ENCODE peak calls at places on chromosome 12, in seven cellular contexts. One of them, this sample, is unnamed.

GRCh38 chr12:18861287-18861858 is 123.5 kb downstream of the CAPZA3 start:
- DNase-seq in bronchial epithelial cell: peak
- DNase-seq in pancreas: no peak
- DNase-seq in transverse colon: no peak
- DNase-seq in BE2C: no peak
- DNase-seq in esophagus squamous epithelium: no peak
- DNase-seq in fibroblast of villous mesenchyme: peak
- DNase-seq in this sample: no peak

GRCh38 chr12:12172106-12172511 is 94.7 kb downstream of the LRP6 start:
- DNase-seq in bronchial epithelial cell: peak
- DNase-seq in pancreas: no peak
- DNase-seq in transverse colon: no peak
- DNase-seq in BE2C: no peak
- DNase-seq in esophagus squamous epithelium: no peak
- DNase-seq in fibroblast of villous mesenchyme: peak
- DNase-seq in this sample: no peak

GRCh38 chr12:6367969-6368892 is 7.1 kb downstream of the SCNN1A start:
- DNase-seq in bronchial epithelial cell: no peak
- DNase-seq in pancreas: no peak
- DNase-seq in transverse colon: no peak
- DNase-seq in BE2C: no peak
- DNase-seq in esophagus squamous epithelium: no peak
- DNase-seq in fibroblast of villous mesenchyme: no peak
- DNase-seq in this sample: no peak

GRCh38 chr12:27515671-27516070 is 8.3 kb upstream of the PPFIBP1 start:
- DNase-seq in bronchial epithelial cell: peak
- DNase-seq in pancreas: no peak
- DNase-seq in transverse colon: no peak
- DNase-seq in BE2C: no peak
- DNase-seq in esophagus squamous epithelium: no peak
- DNase-seq in fibroblast of villous mesenchyme: no peak
- DNase-seq in this sample: no peak

GRCh38 chr12:12467701-12468218 is 94.9 kb downstream of the DUSP16 start:
- DNase-seq in bronchial epithelial cell: no peak
- DNase-seq in pancreas: no peak
- DNase-seq in transverse colon: peak
- DNase-seq in BE2C: no peak
- DNase-seq in esophagus squamous epithelium: no peak
- DNase-seq in fibroblast of villous mesenchyme: no peak
- DNase-seq in this sample: peak

GRCh38 chr12:1916396-1917171 is 1.9 kb downstream of the CACNA2D4 start:
- DNase-seq in bronchial epithelial cell: no peak
- DNase-seq in pancreas: no peak
- DNase-seq in transverse colon: no peak
- DNase-seq in BE2C: peak
- DNase-seq in esophagus squamous epithelium: no peak
- DNase-seq in fibroblast of villous mesenchyme: no peak
- DNase-seq in this sample: no peak

GRCh38 chr12:49582840-49583239 is 14.9 kb upstream of the MCRS1 start:
- DNase-seq in bronchial epithelial cell: no peak
- DNase-seq in pancreas: no peak
- DNase-seq in transverse colon: no peak
- DNase-seq in BE2C: no peak
- DNase-seq in esophagus squamous epithelium: no peak
- DNase-seq in fibroblast of villous mesenchyme: peak
- DNase-seq in this sample: no peak

GRCh38 chr12:92337128-92337527 is 191.5 kb upstream of the BTG1 start:
- DNase-seq in bronchial epithelial cell: peak
- DNase-seq in pancreas: no peak
- DNase-seq in transverse colon: no peak
- DNase-seq in BE2C: no peak
- DNase-seq in esophagus squamous epithelium: no peak
- DNase-seq in fibroblast of villous mesenchyme: no peak
- DNase-seq in this sample: no peak

GRCh38 chr12:122350444-122350843 is 72.0 kb downstream of the CLIP1 start:
- DNase-seq in bronchial epithelial cell: no peak
- DNase-seq in pancreas: no peak
- DNase-seq in transverse colon: no peak
- DNase-seq in BE2C: peak
- DNase-seq in esophagus squamous epithelium: no peak
- DNase-seq in fibroblast of villous mesenchyme: no peak
- DNase-seq in this sample: no peak

GRCh38 chr12:113120670-113121370 is 14.7 kb downstream of the RASAL1 start:
- DNase-seq in bronchial epithelial cell: no peak
- DNase-seq in pancreas: no peak
- DNase-seq in transverse colon: no peak
- DNase-seq in BE2C: no peak
- DNase-seq in esophagus squamous epithelium: no peak
- DNase-seq in fibroblast of villous mesenchyme: no peak
- DNase-seq in this sample: no peak

GRCh38 chr12:32145096-32145495 is 38.4 kb downstream of the BICD1 start:
- DNase-seq in bronchial epithelial cell: no peak
- DNase-seq in pancreas: no peak
- DNase-seq in transverse colon: no peak
- DNase-seq in BE2C: no peak
- DNase-seq in esophagus squamous epithelium: no peak
- DNase-seq in fibroblast of villous mesenchyme: no peak
- DNase-seq in this sample: no peak

GRCh38 chr12:32139064-32139421 is 32.4 kb downstream of the BICD1 start:
- DNase-seq in bronchial epithelial cell: no peak
- DNase-seq in pancreas: no peak
- DNase-seq in transverse colon: peak
- DNase-seq in BE2C: no peak
- DNase-seq in esophagus squamous epithelium: no peak
- DNase-seq in fibroblast of villous mesenchyme: peak
- DNase-seq in this sample: no peak

GRCh38 chr12:32136404-32136803 is 29.8 kb downstream of the BICD1 start:
- DNase-seq in bronchial epithelial cell: no peak
- DNase-seq in pancreas: no peak
- DNase-seq in transverse colon: no peak
- DNase-seq in BE2C: no peak
- DNase-seq in esophagus squamous epithelium: no peak
- DNase-seq in fibroblast of villous mesenchyme: no peak
- DNase-seq in this sample: no peak

GRCh38 chr12:32135967-32136366 is 29.3 kb downstream of the BICD1 start:
- DNase-seq in bronchial epithelial cell: no peak
- DNase-seq in pancreas: no peak
- DNase-seq in transverse colon: no peak
- DNase-seq in BE2C: no peak
- DNase-seq in esophagus squamous epithelium: no peak
- DNase-seq in fibroblast of villous mesenchyme: no peak
- DNase-seq in this sample: no peak

GRCh38 chr12:32140867-32141266 is 34.2 kb downstream of the BICD1 start:
- DNase-seq in bronchial epithelial cell: no peak
- DNase-seq in pancreas: no peak
- DNase-seq in transverse colon: no peak
- DNase-seq in BE2C: no peak
- DNase-seq in esophagus squamous epithelium: no peak
- DNase-seq in fibroblast of villous mesenchyme: no peak
- DNase-seq in this sample: no peak
- H3K4me3 ChIP-seq in bronchial epithelial cell: no peak
- H3K4me3 ChIP-seq in pancreas: no peak
- H3K4me3 ChIP-seq in transverse colon: no peak
- H3K4me3 ChIP-seq in BE2C: no peak
- H3K4me3 ChIP-seq in esophagus squamous epithelium: no peak
- H3K4me3 ChIP-seq in fibroblast of villous mesenchyme: no peak
- H3K4me3 ChIP-seq in this sample: no peak

GRCh38 chr12:101567918-101568317 is 26.9 kb upstream of the MYBPC1 start:
- DNase-seq in bronchial epithelial cell: no peak
- DNase-seq in pancreas: no peak
- DNase-seq in transverse colon: no peak
- DNase-seq in BE2C: no peak
- DNase-seq in esophagus squamous epithelium: no peak
- DNase-seq in fibroblast of villous mesenchyme: no peak
- DNase-seq in this sample: no peak

GRCh38 chr12:101573743-101574142 is 21.0 kb upstream of the MYBPC1 start:
- DNase-seq in bronchial epithelial cell: no peak
- DNase-seq in pancreas: no peak
- DNase-seq in transverse colon: no peak
- DNase-seq in BE2C: no peak
- DNase-seq in esophagus squamous epithelium: no peak
- DNase-seq in fibroblast of villous mesenchyme: no peak
- DNase-seq in this sample: no peak

GRCh38 chr12:101564912-101565311 is 29.9 kb upstream of the MYBPC1 start:
- DNase-seq in bronchial epithelial cell: no peak
- DNase-seq in pancreas: no peak
- DNase-seq in transverse colon: no peak
- DNase-seq in BE2C: no peak
- DNase-seq in esophagus squamous epithelium: no peak
- DNase-seq in fibroblast of villous mesenchyme: peak
- DNase-seq in this sample: no peak

GRCh38 chr12:101566318-101566717 is 28.5 kb upstream of the MYBPC1 start:
- DNase-seq in bronchial epithelial cell: no peak
- DNase-seq in pancreas: no peak
- DNase-seq in transverse colon: no peak
- DNase-seq in BE2C: no peak
- DNase-seq in esophagus squamous epithelium: no peak
- DNase-seq in fibroblast of villous mesenchyme: no peak
- DNase-seq in this sample: no peak

GRCh38 chr12:101570022-101570421 is 24.7 kb upstream of the MYBPC1 start:
- DNase-seq in bronchial epithelial cell: peak
- DNase-seq in pancreas: no peak
- DNase-seq in transverse colon: no peak
- DNase-seq in BE2C: no peak
- DNase-seq in esophagus squamous epithelium: no peak
- DNase-seq in fibroblast of villous mesenchyme: peak
- DNase-seq in this sample: no peak
- TF ChIP-seq CTCF in bronchial epithelial cell: peak
- TF ChIP-seq CTCF in pancreas: peak
- TF ChIP-seq CTCF in transverse colon: peak
- TF ChIP-seq CTCF in BE2C: peak
- TF ChIP-seq CTCF in esophagus squamous epithelium: peak
- TF ChIP-seq CTCF in fibroblast of villous mesenchyme: peak
- TF ChIP-seq CTCF in this sample: peak

DNA sequence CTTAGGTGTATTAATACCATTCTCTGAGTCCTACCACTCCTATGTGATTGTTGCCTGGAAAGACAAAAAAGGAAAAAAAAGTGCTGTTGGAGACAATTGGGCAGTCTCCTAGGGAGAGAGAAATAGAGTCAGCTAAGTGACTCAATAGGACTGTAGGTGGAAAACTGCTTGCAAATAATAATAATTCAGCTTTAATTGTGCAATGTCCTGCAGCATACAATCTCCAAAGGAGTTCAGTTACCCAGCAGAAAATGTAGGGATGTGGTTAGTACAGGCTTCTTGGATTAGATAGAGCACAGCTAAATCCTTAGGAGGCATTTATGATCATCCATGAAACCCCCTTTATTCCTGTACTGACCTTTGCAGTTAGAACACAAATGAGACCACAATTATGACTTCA is 3.0 kb upstream of the SRSF9 start:
- DNase-seq in bronchial epithelial cell: no peak
- DNase-seq in pancreas: no peak
- DNase-seq in transverse colon: no peak
- DNase-seq in BE2C: no peak
- DNase-seq in esophagus squamous epithelium: no peak
- DNase-seq in fibroblast of villous mesenchyme: no peak
- DNase-seq in this sample: no peak
- H3K4me3 ChIP-seq in bronchial epithelial cell: no peak
- H3K4me3 ChIP-seq in pancreas: no peak
- H3K4me3 ChIP-seq in transverse colon: no peak
- H3K4me3 ChIP-seq in BE2C: no peak
- H3K4me3 ChIP-seq in esophagus squamous epithelium: no peak
- H3K4me3 ChIP-seq in fibroblast of villous mesenchyme: no peak
- H3K4me3 ChIP-seq in this sample: no peak

DNA sequence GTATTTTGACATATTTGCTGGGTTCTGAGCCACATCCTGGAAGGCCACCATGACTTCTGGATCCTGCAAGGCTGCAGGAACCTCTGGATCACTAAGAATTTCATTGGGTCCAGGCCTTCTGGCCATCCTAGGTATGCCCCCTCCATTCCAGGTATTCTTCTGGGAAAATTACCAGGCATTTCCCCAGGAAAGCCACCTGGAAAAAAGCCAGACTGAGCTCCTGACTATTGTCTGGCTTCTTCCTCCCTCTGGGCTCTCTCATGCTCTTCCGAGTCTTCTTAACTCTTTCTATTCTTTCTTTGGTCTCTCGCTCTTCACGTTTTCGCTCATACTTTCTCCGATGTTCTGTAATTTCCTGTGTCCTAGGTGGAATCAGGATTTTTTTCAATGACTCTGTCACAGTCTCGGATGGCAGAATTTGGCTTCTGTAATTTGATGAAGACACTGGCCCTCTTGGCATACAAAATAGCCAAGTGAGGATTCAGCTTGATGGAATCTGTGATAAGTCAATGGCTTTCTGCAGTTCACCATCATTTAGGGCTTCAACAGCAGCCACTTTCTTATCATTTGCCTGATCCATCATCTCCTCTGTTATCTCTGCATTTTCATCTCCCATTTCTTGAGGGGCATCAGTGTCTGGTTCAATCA is 42.6 kb downstream of the ATP23 start:
- DNase-seq in bronchial epithelial cell: no peak
- DNase-seq in pancreas: no peak
- DNase-seq in transverse colon: no peak
- DNase-seq in BE2C: no peak
- DNase-seq in esophagus squamous epithelium: no peak
- DNase-seq in fibroblast of villous mesenchyme: no peak
- DNase-seq in this sample: no peak
- TF ChIP-seq CTCF in bronchial epithelial cell: no peak
- TF ChIP-seq CTCF in pancreas: no peak
- TF ChIP-seq CTCF in transverse colon: no peak
- TF ChIP-seq CTCF in BE2C: no peak
- TF ChIP-seq CTCF in esophagus squamous epithelium: no peak
- TF ChIP-seq CTCF in fibroblast of villous mesenchyme: no peak
- TF ChIP-seq CTCF in this sample: no peak

GRCh38 chr12:104219361-104219892 is 3.8 kb downstream of the TXNRD1 start:
- DNase-seq in bronchial epithelial cell: peak
- DNase-seq in pancreas: no peak
- DNase-seq in transverse colon: no peak
- DNase-seq in BE2C: no peak
- DNase-seq in esophagus squamous epithelium: no peak
- DNase-seq in fibroblast of villous mesenchyme: peak
- DNase-seq in this sample: no peak
- H3K4me3 ChIP-seq in bronchial epithelial cell: no peak
- H3K4me3 ChIP-seq in pancreas: no peak
- H3K4me3 ChIP-seq in transverse colon: no peak
- H3K4me3 ChIP-seq in BE2C: no peak
- H3K4me3 ChIP-seq in esophagus squamous epithelium: no peak
- H3K4me3 ChIP-seq in fibroblast of villous mesenchyme: no peak
- H3K4me3 ChIP-seq in this sample: no peak

DNA sequence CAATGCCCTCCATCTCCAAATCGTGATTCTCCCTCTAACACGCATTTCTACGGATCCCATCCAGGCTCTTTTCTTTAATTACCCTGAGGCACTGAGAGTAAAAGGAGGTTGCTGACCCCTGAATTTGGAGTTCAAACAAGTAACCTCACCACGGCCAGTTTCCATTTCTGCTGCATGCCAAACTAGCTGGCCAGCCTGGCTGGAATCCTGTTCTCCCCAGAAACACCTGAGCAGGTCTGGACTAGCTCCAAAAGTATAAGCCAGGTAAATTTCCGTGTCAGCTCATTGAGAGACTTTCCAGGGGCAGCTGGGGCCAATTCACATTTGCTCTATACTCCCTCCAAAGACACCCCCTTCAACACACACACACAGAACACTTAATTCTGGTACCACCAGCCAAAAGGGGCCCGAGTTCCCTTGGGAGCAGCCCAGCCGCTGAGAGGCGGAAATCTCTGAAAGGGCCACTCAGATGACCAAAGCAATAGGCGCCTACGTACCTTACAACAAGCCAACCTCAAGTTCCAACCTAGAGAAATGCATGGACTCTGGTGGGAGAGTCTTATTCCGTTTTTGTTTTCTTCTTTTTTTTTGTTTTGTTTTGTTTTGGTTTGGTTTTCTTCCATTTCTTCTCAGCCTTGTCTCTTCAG is 131.4 kb downstream of the NDUFA12 start:
- DNase-seq in bronchial epithelial cell: peak
- DNase-seq in pancreas: peak
- DNase-seq in transverse colon: no peak
- DNase-seq in BE2C: no peak
- DNase-seq in esophagus squamous epithelium: no peak
- DNase-seq in fibroblast of villous mesenchyme: no peak
- DNase-seq in this sample: no peak
- TF ChIP-seq CTCF in bronchial epithelial cell: no peak
- TF ChIP-seq CTCF in pancreas: no peak
- TF ChIP-seq CTCF in transverse colon: no peak
- TF ChIP-seq CTCF in BE2C: no peak
- TF ChIP-seq CTCF in esophagus squamous epithelium: no peak
- TF ChIP-seq CTCF in fibroblast of villous mesenchyme: no peak
- TF ChIP-seq CTCF in this sample: no peak